ENCODE peak calls at places on chromosome 20, in ten cellular contexts. F, H, L, Q, U, A, J, R, W and M are unnamed samples.

GRCh38 chr20:32098786-32099185 is 10.7 kb upstream of the TM9SF4 start:
- DNase-seq in J (no peak), L (no peak), Q (no peak), A (no peak), R (peak; percentile 8), W (no peak), U (no peak), H (no peak), F (no peak), M (no peak)

GRCh38 chr20:2210646-2211556 is 84.9 kb upstream of the TGM3 start:
- DNase-seq in R (peak; percentile 75), J (peak; percentile 80), F (peak; percentile 75), H (no peak), L (no peak), U (no peak), W (no peak), A (no peak), Q (peak; percentile 30), M (no peak)

GRCh38 chr20:61875996-61876395 is 189.7 kb downstream of the TAF4 start:
- DNase-seq in U (no peak), H (no peak), F (no peak), Q (no peak), L (no peak), A (no peak), R (no peak), J (no peak), W (no peak), M (no peak)

GRCh38 chr20:18981956-18982539 is 168.5 kb downstream of the SCP2D1 start:
- DNase-seq in W (no peak), F (peak; percentile 35), J (no peak), Q (no peak), L (no peak), A (no peak), U (no peak), H (no peak), R (no peak), M (no peak)

GRCh38 chr20:33280000-33280680 is 2.9 kb upstream of the BPIFB1 start:
- DNase-seq in F (no peak), R (no peak), H (no peak), W (no peak), L (no peak), A (no peak), U (no peak), Q (no peak), J (no peak), M (peak; percentile 41)

GRCh38 chr20:53668981-53669380 is 75.3 kb upstream of the ZNF217 start:
- DNase-seq in A (no peak), L (no peak), F (no peak), U (no peak), W (no peak), R (no peak), Q (no peak), J (no peak), H (no peak), M (no peak)

GRCh38 chr20:32507998-32508774 is 76.9 kb downstream of the NOL4L start:
- DNase-seq in W (no peak), L (no peak), U (no peak), Q (no peak), H (no peak), F (no peak), J (no peak), A (no peak), R (no peak), M (no peak)

GRCh38 chr20:44485078-44485829 is 9.6 kb downstream of the TTPAL start:
- DNase-seq in U (no peak), H (no peak), F (no peak), A (no peak), L (no peak), Q (no peak), W (no peak), R (no peak), J (no peak), M (no peak)

GRCh38 chr20:20363449-20364015 is 4.4 kb upstream of the INSM1 start:
- DNase-seq in L (no peak), Q (no peak), W (no peak), F (peak; percentile 33), H (no peak), J (no peak), R (no peak), U (no peak), A (no peak), M (no peak)

GRCh38 chr20:32510601-32511357 is 74.4 kb downstream of the NOL4L start:
- DNase-seq in F (peak; percentile 87), Q (no peak), A (no peak), W (no peak), R (no peak), L (no peak), J (no peak), U (no peak), H (no peak), M (no peak)

GRCh38 chr20:50588034-50588736 is 78.0 kb downstream of the PTPN1 start:
- DNase-seq in F (peak; percentile 54), J (peak; percentile 63), H (peak; percentile 8), L (peak; percentile 43), R (peak; percentile 82), U (peak; percentile 46), W (peak; percentile 68), A (peak; percentile 42), Q (peak; percentile 59), M (no peak)

GRCh38 chr20:1810926-1811620 is 84.1 kb upstream of the SIRPA start:
- DNase-seq in A (no peak), R (peak; percentile 69), H (no peak), Q (peak; percentile 74), J (peak; percentile 83), U (no peak), F (peak; percentile 43), L (no peak), W (no peak), M (peak; percentile 49)

GRCh38 chr20:58616411-58616810 is 34.7 kb upstream of the STX16 start:
- DNase-seq in F (no peak), U (no peak), J (no peak), R (no peak), Q (no peak), H (no peak), W (no peak), L (no peak), A (no peak), M (no peak)

GRCh38 chr20:4060054-4060795 is 44.9 kb upstream of the RNF24 start:
- DNase-seq in L (peak; percentile 72), R (peak; percentile 67), H (no peak), Q (no peak), J (no peak), U (no peak), A (no peak), F (peak; percentile 60), W (no peak), M (peak; percentile 72)

GRCh38 chr20:41701596-41702350 is 83.6 kb upstream of the CHD6 start:
- DNase-seq in R (no peak), F (no peak), Q (no peak), J (peak; percentile 67), A (no peak), L (no peak), U (no peak), W (no peak), H (no peak), M (no peak)

GRCh38 chr20:17617212-17617867 is 47.5 kb downstream of the DSTN start:
- DNase-seq in R (peak; percentile 84), W (peak; percentile 27), Q (peak; percentile 45), H (peak; percentile 27), J (peak; percentile 48), F (peak; percentile 79), A (no peak), U (no peak), L (peak; percentile 87), M (peak; percentile 87)

GRCh38 chr20:32966382-32966781 is 37.9 kb downstream of the SUN5 start:
- DNase-seq in Q (no peak), F (no peak), H (no peak), W (no peak), R (peak; percentile 45), A (no peak), L (peak; percentile 40), U (no peak), J (no peak), M (peak; percentile 74)

GRCh38 chr20:23116301-23117089 is 30.4 kb upstream of the CD93 start:
- DNase-seq in H (no peak), L (peak; percentile 59), F (no peak), W (no peak), J (peak; percentile 73), U (no peak), Q (peak; percentile 28), A (no peak), R (no peak), M (peak; percentile 64)

GRCh38 chr20:33992923-33993799 is 550 bp upstream of the RALY start:
- DNase-seq in F (peak; percentile 100), H (peak; percentile 92), R (peak; percentile 100), L (peak; percentile 100), U (peak; percentile 99), A (peak; percentile 99), Q (peak; percentile 99), J (peak; percentile 99), W (peak; percentile 100), M (peak; percentile 99)

GRCh38 chr20:35461620-35462019 is 6.2 kb downstream of the CEP250 start:
- DNase-seq in H (no peak), U (no peak), A (no peak), L (no peak), R (no peak), Q (no peak), J (peak; percentile 9), W (no peak), F (no peak), M (no peak)

GRCh38 chr20:1430004-1430451 is 36.6 kb downstream of the NSFL1C start:
- DNase-seq in W (no peak), R (no peak), U (no peak), J (peak; percentile 73), L (no peak), A (no peak), Q (peak; percentile 97), H (no peak), F (no peak), M (no peak)

GRCh38 chr20:48398506-48399449 is 429.0 kb downstream of the PREX1 start:
- DNase-seq in H (peak; percentile 78), U (no peak), J (no peak), R (no peak), F (peak; percentile 63), Q (no peak), W (no peak), A (no peak), L (no peak), M (no peak)

GRCh38 chr20:1897486-1897885 is 2.3 kb downstream of the SIRPA start:
- DNase-seq in J (no peak), F (no peak), L (peak; percentile 72), Q (peak; percentile 27), A (no peak), U (no peak), R (no peak), W (no peak), H (no peak), M (no peak)

GRCh38 chr20:21520702-21521595 is 7.1 kb upstream of the NKX2-2 start:
- DNase-seq in U (no peak), H (no peak), L (no peak), R (no peak), W (no peak), A (no peak), J (peak; percentile 15), Q (no peak), F (peak; percentile 24), M (no peak)

GRCh38 chr20:12969071-12969669 is 39.6 kb upstream of the SPTLC3 start:
- DNase-seq in H (no peak), A (no peak), W (no peak), F (no peak), U (no peak), R (no peak), J (peak; percentile 11), L (no peak), Q (no peak), M (no peak)

GRCh38 chr20:41134362-41135186 is 2.8 kb upstream of the PLCG1 start:
- DNase-seq in Q (no peak), L (no peak), U (no peak), A (no peak), F (no peak), H (no peak), J (no peak), R (no peak), W (no peak), M (peak; percentile 41)

GRCh38 chr20:23270427-23270911 is 80.1 kb upstream of the NXT1 start:
- DNase-seq in U (no peak), A (no peak), F (no peak), W (no peak), Q (peak; percentile 71), L (no peak), J (peak; percentile 3), H (no peak), R (peak; percentile 73), M (no peak)

GRCh38 chr20:9377007-9377406 is 137.4 kb upstream of the LAMP5 start:
- DNase-seq in W (no peak), F (no peak), H (no peak), R (no peak), J (no peak), A (no peak), U (no peak), L (no peak), Q (no peak), M (no peak)